ENCODE peak calls at places on chromosomes 1 and 21, in six cellular contexts. P is neuronal stem cell, D is H9, T is IMR-90, I is H1, L is trophoblast cell. X is an unnamed sample.

GRCh38 chr1:75233302-75233929 is 99.2 kb downstream of the LHX8 start:
- DNase-seq in P (peak), D (no peak), T (peak), I (no peak), L (peak), X (peak)

GRCh38 chr1:39637301-39637700 is 2.1 kb downstream of the HEYL start:
- DNase-seq in P (no peak), D (no peak), T (no peak), I (no peak), L (no peak), X (no peak)

GRCh38 chr1:48068216-48068615 is 71.0 kb upstream of the TRABD2B start:
- DNase-seq in P (no peak), D (no peak), T (no peak), I (no peak), L (no peak), X (no peak)

GRCh38 chr21:17195965-17196364 is 316.9 kb upstream of the CXADR start:
- DNase-seq in P (no peak), D (no peak), T (no peak), I (no peak), L (no peak), X (no peak)

GRCh38 chr1:67835663-67836452 is 2.6 kb upstream of the GNG12 start:
- DNase-seq in P (no peak), D (no peak), T (no peak), I (no peak), L (no peak), X (no peak)

GRCh38 chr1:241990040-241990439 is 8.9 kb downstream of the MAP1LC3C start:
- DNase-seq in P (no peak), D (peak), T (peak), I (no peak), L (peak), X (peak)

GRCh38 chr1:33342041-33342723 is 21.3 kb upstream of the A3GALT2 start:
- DNase-seq in P (peak), D (peak), T (peak), I (peak), L (peak), X (peak)

GRCh38 chr1:117611121-117611601 is 5.3 kb downstream of the TENT5C start:
- DNase-seq in P (no peak), D (peak), T (no peak), I (no peak), L (no peak), X (peak)

GRCh38 chr1:155178441-155179106 is 4.9 kb downstream of the TRIM46 start:
- DNase-seq in P (no peak), D (no peak), T (no peak), I (no peak), L (no peak), X (no peak)

GRCh38 chr1:23963617-23964234 is 4.1 kb downstream of the PNRC2 start:
- DNase-seq in P (no peak), D (no peak), T (no peak), I (no peak), L (no peak), X (no peak)
- H3K14ac ChIP-seq in P (no peak), D (no peak), T (no peak), I (no peak), L (no peak), X (no peak)

DNA sequence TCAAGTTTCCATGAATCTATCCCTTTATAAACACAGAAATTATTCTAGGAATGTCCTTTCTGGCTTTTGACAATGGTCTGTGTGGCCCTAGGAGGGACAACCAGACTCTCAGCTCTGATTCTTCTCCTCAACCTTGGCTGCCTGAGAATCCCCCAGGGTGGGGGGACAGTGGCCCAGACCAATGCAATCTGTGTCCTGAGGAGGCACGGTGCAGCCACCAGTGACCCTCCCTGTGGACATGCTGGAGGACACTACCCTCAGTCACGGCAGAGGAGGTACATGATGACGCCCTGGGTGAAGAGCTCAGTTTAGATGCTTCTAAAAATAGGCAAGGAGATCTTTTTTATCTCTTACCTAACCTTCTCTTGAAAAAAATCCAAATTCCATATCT is 91.7 kb downstream of the PGBD5 start:
- DNase-seq in P (no peak), D (no peak), T (no peak), I (no peak), L (no peak), X (no peak)
- H3K14ac ChIP-seq in P (no peak), D (no peak), T (no peak), I (no peak), L (no peak), X (no peak)

GRCh38 chr1:3657578-3658230 is 5.4 kb downstream of the TP73 start:
- DNase-seq in P (no peak), D (no peak), T (no peak), I (no peak), L (no peak), X (no peak)
- H3K14ac ChIP-seq in P (no peak), D (no peak), T (no peak), I (no peak), L (no peak), X (no peak)

GRCh38 chr1:106568575-106568974 is 487.9 kb upstream of the PRMT6 start:
- DNase-seq in P (no peak), D (no peak), T (no peak), I (no peak), L (no peak), X (no peak)
- H3K14ac ChIP-seq in P (no peak), D (no peak), T (no peak), I (no peak), L (no peak), X (no peak)

DNA sequence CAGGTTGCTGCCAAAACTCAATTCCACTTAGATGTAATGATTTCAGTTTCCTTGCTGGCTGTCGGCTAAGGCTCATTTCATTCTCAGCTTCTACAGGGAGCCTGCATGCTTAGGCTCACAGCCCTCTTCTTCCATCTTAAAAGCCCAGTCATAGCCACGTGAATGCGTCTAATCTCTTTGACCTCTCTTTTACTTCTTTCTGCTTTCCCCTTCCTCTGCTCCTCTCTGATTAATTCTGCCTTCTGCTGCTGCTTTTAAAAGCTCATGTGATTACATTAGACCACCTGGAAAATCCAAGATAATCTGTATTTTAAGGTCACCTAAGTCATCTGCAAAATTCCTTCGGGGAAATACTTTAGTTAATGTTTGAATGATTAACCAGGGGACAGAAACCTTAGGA is 812.8 kb upstream of the BRINP3 start:
- DNase-seq in P (no peak), D (no peak), T (no peak), I (no peak), L (no peak), X (no peak)
- H3K14ac ChIP-seq in P (no peak), D (no peak), T (no peak), I (no peak), L (no peak), X (no peak)

GRCh38 chr1:175808573-175808972 is 65.2 kb upstream of the TNR start:
- DNase-seq in P (no peak), D (peak), T (no peak), I (no peak), L (no peak), X (no peak)
- H3K14ac ChIP-seq in P (no peak), D (no peak), T (no peak), I (no peak), L (no peak), X (no peak)

GRCh38 chr1:65681101-65681500 is 111.6 kb upstream of the PDE4B start:
- DNase-seq in P (no peak), D (no peak), T (peak), I (no peak), L (peak), X (peak)
- H3K14ac ChIP-seq in P (no peak), D (no peak), T (no peak), I (no peak), L (no peak), X (no peak)

GRCh38 chr21:39085843-39086415 is 97.3 kb downstream of the PSMG1 start:
- DNase-seq in P (no peak), D (no peak), T (no peak), I (no peak), L (no peak), X (no peak)
- H3K14ac ChIP-seq in P (no peak), D (no peak), T (no peak), I (no peak), L (no peak), X (no peak)

GRCh38 chr1:10063878-10064277 is 31.1 kb downstream of the UBE4B start:
- DNase-seq in P (no peak), D (no peak), T (no peak), I (no peak), L (no peak), X (no peak)

GRCh38 chr1:10065760-10066159 is 33.0 kb downstream of the UBE4B start:
- DNase-seq in P (no peak), D (no peak), T (no peak), I (no peak), L (no peak), X (no peak)

GRCh38 chr1:10065344-10065685 is 32.6 kb downstream of the UBE4B start:
- DNase-seq in P (no peak), D (no peak), T (no peak), I (no peak), L (no peak), X (no peak)

GRCh38 chr1:10061276-10061675 is 28.5 kb downstream of the UBE4B start:
- DNase-seq in P (no peak), D (no peak), T (no peak), I (no peak), L (peak), X (no peak)

GRCh38 chr1:10064416-10065343 is 31.9 kb downstream of the UBE4B start:
- DNase-seq in P (no peak), D (no peak), T (peak), I (no peak), L (no peak), X (no peak)
- H3K14ac ChIP-seq in P (no peak), D (no peak), T (peak), I (no peak), L (no peak), X (no peak)

DNA sequence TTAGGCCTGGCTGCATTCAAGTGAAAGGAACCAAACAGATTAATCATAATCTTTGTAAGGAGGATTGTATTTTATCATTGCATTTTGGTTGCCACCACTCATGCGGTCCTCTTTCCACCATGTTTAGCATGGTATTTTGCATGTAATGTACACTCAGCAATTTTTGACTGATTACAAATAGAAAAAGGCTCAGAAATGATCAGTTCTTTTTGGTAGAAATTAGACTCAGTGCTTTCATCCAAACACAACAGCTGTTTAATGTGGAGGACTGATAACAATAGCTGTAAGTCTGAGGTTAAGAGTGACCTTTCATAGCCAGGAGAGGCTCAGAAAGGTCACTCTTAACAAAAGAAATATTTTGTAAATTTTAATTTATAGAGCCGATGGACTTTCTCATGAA is 25.3 kb upstream of the DPH5 start:
- DNase-seq in P (no peak), D (no peak), T (no peak), I (no peak), L (no peak), X (no peak)
- H3K14ac ChIP-seq in P (no peak), D (no peak), T (no peak), I (no peak), L (no peak), X (no peak)

X was measured in mesenchymal stem cell.